ENCODE peak calls at places on chromosomes 1 and 21, in six cellular contexts. C is T-helper 2 cell, J is HAP-1, Z is foreskin fibroblast, R is AG08395, H is NCI-H2081. A is an unnamed sample.

GRCh38 chr1:229768232-229768631 is 142.2 kb downstream of the URB2 start:
- DNase-seq in H (peak; percentile 91), R (no peak), Z (no peak), J (no peak), C (no peak), A (no peak)

GRCh38 chr1:59331686-59332085 is 34.8 kb downstream of the FGGY start:
- DNase-seq in Z (no peak), R (no peak), J (no peak), H (no peak), C (no peak), A (no peak)

GRCh38 chr1:162696286-162696862 is 64.1 kb downstream of the DDR2 start:
- DNase-seq in R (peak; percentile 79), J (peak; percentile 71), C (no peak), Z (peak; percentile 95), H (peak; percentile 93), A (peak; percentile 95)

GRCh38 chr1:226798427-226799411 is 59.6 kb upstream of the ITPKB start:
- DNase-seq in J (no peak), C (peak; percentile 94), R (no peak), Z (no peak), H (no peak), A (no peak)

GRCh38 chr1:184366992-184367391 is 19.8 kb upstream of the C1orf21 start:
- DNase-seq in J (no peak), C (no peak), Z (no peak), R (no peak), H (no peak), A (peak; percentile 77)

GRCh38 chr1:164588388-164589341 is 29.7 kb downstream of the PBX1 start:
- DNase-seq in C (no peak), J (peak; percentile 85), Z (peak; percentile 80), H (peak; percentile 26), R (peak; percentile 26), A (peak; percentile 70)

GRCh38 chr1:164875518-164875917 is 316.5 kb downstream of the PBX1 start:
- DNase-seq in H (no peak), J (no peak), R (no peak), Z (no peak), C (no peak), A (no peak)

GRCh38 chr1:236516929-236517704 is 6.7 kb upstream of the LGALS8 start:
- DNase-seq in C (peak; percentile 95), J (peak; percentile 62), Z (peak; percentile 71), R (peak; percentile 47), H (peak; percentile 53), A (no peak)

GRCh38 chr1:43991476-43992231 is at the start of gene CCDC24:
- DNase-seq in C (peak; percentile 58), Z (peak; percentile 92), J (peak; percentile 88), H (peak; percentile 80), R (peak; percentile 94), A (peak; percentile 66)

GRCh38 chr1:234779160-234779538 is 169.2 kb upstream of the IRF2BP2 start:
- DNase-seq in Z (no peak), H (no peak), J (no peak), C (no peak), R (no peak), A (no peak)

GRCh38 chr1:91381844-91382243 is 22.8 kb downstream of the HFM1 start:
- DNase-seq in Z (no peak), C (no peak), R (no peak), J (no peak), H (no peak), A (no peak)

GRCh38 chr1:215652371-215652770 is 85.3 kb downstream of the KCTD3 start:
- DNase-seq in C (no peak), Z (no peak), R (no peak), J (no peak), H (no peak), A (no peak)

GRCh38 chr21:41878831-41879189 is 334 bp downstream of the PRDM15 start:
- DNase-seq in H (peak; percentile 79), Z (peak; percentile 94), R (peak; percentile 89), C (peak; percentile 89), J (peak; percentile 83), A (peak; percentile 73)

GRCh38 chr1:54464477-54465146 is 58.4 kb upstream of the SSBP3 start:
- DNase-seq in J (no peak), Z (no peak), R (no peak), H (no peak), C (no peak), A (peak; percentile 17)

GRCh38 chr1:11524465-11525150 is 45.7 kb downstream of the DISP3 start:
- DNase-seq in C (no peak), Z (no peak), H (no peak), J (peak; percentile 5), R (no peak), A (no peak)

GRCh38 chr1:88731475-88731874 is 47.4 kb downstream of the PKN2 start:
- DNase-seq in Z (peak; percentile 91), H (peak; percentile 68), C (no peak), R (peak; percentile 85), J (no peak), A (peak; percentile 95)

GRCh38 chr1:203440780-203441179 is 34.8 kb upstream of the PRELP start:
- DNase-seq in C (no peak), Z (peak; percentile 83), J (no peak), R (peak; percentile 93), H (no peak), A (peak; percentile 58)

GRCh38 chr21:34243562-34243961 is 120.2 kb upstream of the KCNE2 start:
- DNase-seq in R (no peak), Z (peak; percentile 35), J (peak; percentile 28), H (no peak), C (peak; percentile 43), A (peak; percentile 39)

GRCh38 chr21:36092676-36093075 is 22.9 kb downstream of the CBR1 start:
- DNase-seq in R (no peak), Z (peak; percentile 38), H (no peak), J (no peak), C (no peak), A (no peak)

GRCh38 chr21:32585970-32586369 is 647 bp upstream of the TCP10L start:
- DNase-seq in J (no peak), H (no peak), C (no peak), Z (no peak), R (no peak), A (no peak)

GRCh38 chr1:108842525-108843181 is 14.2 kb downstream of the AKNAD1 start:
- DNase-seq in Z (no peak), R (no peak), J (no peak), H (no peak), C (no peak), A (no peak)

GRCh38 chr1:205700865-205701401 is 20.6 kb upstream of the SLC45A3 start:
- DNase-seq in H (peak; percentile 32), R (no peak), C (no peak), J (no peak), Z (no peak), A (peak; percentile 28)

GRCh38 chr21:38140192-38140905 is 116.4 kb upstream of the KCNJ15 start:
- DNase-seq in Z (peak; percentile 69), J (no peak), R (peak; percentile 60), C (no peak), H (peak; percentile 52), A (peak; percentile 47)

GRCh38 chr1:41474490-41475271 is 9.8 kb downstream of the EDN2 start:
- DNase-seq in R (peak; percentile 35), J (no peak), C (no peak), H (no peak), Z (peak; percentile 40), A (no peak)

GRCh38 chr1:234756066-234756783 is 146.2 kb upstream of the IRF2BP2 start:
- DNase-seq in J (no peak), R (peak; percentile 13), Z (no peak), H (no peak), C (no peak), A (peak; percentile 69)

GRCh38 chr1:86068841-86069756 is 87.5 kb downstream of the COL24A1 start:
- DNase-seq in J (no peak), R (no peak), Z (peak; percentile 37), H (no peak), C (no peak), A (peak; percentile 51)

GRCh38 chr21:41361786-41362604 is at the start of gene MX2:
- DNase-seq in C (peak; percentile 90), Z (peak; percentile 72), H (no peak), J (no peak), R (peak; percentile 78), A (peak; percentile 93)

GRCh38 chr1:60695633-60696032 is 386.7 kb upstream of the NFIA start:
- DNase-seq in H (no peak), Z (no peak), R (no peak), C (no peak), J (no peak), A (no peak)

GRCh38 chr1:169890761-169891538 is 2.7 kb downstream of the SCYL3 start:
- DNase-seq in H (no peak), Z (no peak), R (no peak), J (no peak), C (peak; percentile 82), A (no peak)

GRCh38 chr1:160423966-160424365 is 23.6 kb downstream of the VANGL2 start:
- DNase-seq in Z (no peak), C (no peak), J (no peak), R (no peak), H (no peak), A (no peak)

GRCh38 chr1:205199090-205199930 is 12.2 kb downstream of the DSTYK start:
- DNase-seq in H (no peak), Z (peak; percentile 48), R (no peak), J (no peak), C (peak; percentile 21), A (peak; percentile 72)

A was measured in fibroblast of mammary gland.